ENCODE peak calls at places on chromosomes 16 and 17, in ten cellular contexts. J, Y, Z, T, I, B, M, N, X and D are unnamed samples.

GRCh38 chr17:30093463-30094147 is 23.0 kb upstream of the NSRP1 start:
- DNase-seq in J (peak), Y (peak), Z (peak), T (no peak), I (no peak), B (no peak), M (no peak), N (peak), X (peak), D (peak)

GRCh38 chr16:52574105-52574437 is 27.1 kb upstream of the TOX3 start:
- DNase-seq in J (no peak), Y (no peak), Z (no peak), T (no peak), I (no peak), B (no peak), M (no peak), N (no peak), X (no peak), D (no peak)

GRCh38 chr16:10992112-10992511 is 47.7 kb downstream of the CLEC16A start:
- DNase-seq in J (no peak), Y (no peak), Z (no peak), T (no peak), I (no peak), B (no peak), M (no peak), N (peak), X (no peak), D (no peak)

GRCh38 chr17:77371888-77372443 is 231.2 kb downstream of the SEC14L1 start:
- DNase-seq in J (no peak), Y (no peak), Z (no peak), T (no peak), I (no peak), B (no peak), M (no peak), N (no peak), X (no peak), D (no peak)

GRCh38 chr17:4104506-4104905 is 38.3 kb downstream of the ZZEF1 start:
- DNase-seq in J (no peak), Y (no peak), Z (no peak), T (no peak), I (no peak), B (no peak), M (no peak), N (no peak), X (no peak), D (no peak)

GRCh38 chr16:22005746-22006145 is 2.2 kb upstream of the MOSMO start:
- DNase-seq in J (no peak), Y (no peak), Z (no peak), T (no peak), I (no peak), B (no peak), M (no peak), N (no peak), X (no peak), D (no peak)

GRCh38 chr17:71398706-71399620 is 721.9 kb upstream of the SOX9 start:
- DNase-seq in J (no peak), Y (peak), Z (no peak), T (no peak), I (no peak), B (no peak), M (no peak), N (peak), X (no peak), D (no peak)

GRCh38 chr17:78278139-78278741 is 46.8 kb downstream of the TMEM235 start:
- DNase-seq in J (peak), Y (peak), Z (no peak), T (no peak), I (no peak), B (no peak), M (no peak), N (no peak), X (no peak), D (no peak)

GRCh38 chr17:33949100-33949499 is 306.0 kb upstream of the CCL2 start:
- DNase-seq in J (no peak), Y (peak), Z (peak), T (no peak), I (no peak), B (no peak), M (no peak), N (peak), X (no peak), D (no peak)

GRCh38 chr17:5619088-5619740 is 34.9 kb upstream of the NLRP1 start:
- DNase-seq in J (no peak), Y (no peak), Z (no peak), T (no peak), I (no peak), B (no peak), M (no peak), N (no peak), X (no peak), D (no peak)

GRCh38 chr16:85753976-85754375 is 3.1 kb upstream of the C16orf74 start:
- DNase-seq in J (peak), Y (no peak), Z (no peak), T (no peak), I (no peak), B (no peak), M (no peak), N (no peak), X (no peak), D (no peak)

GRCh38 chr16:88700636-88701482 is 5.3 kb downstream of the RNF166 start:
- DNase-seq in J (peak), Y (no peak), Z (no peak), T (peak), I (peak), B (peak), M (no peak), N (peak), X (no peak), D (peak)

GRCh38 chr16:88700322-88700635 is 5.9 kb downstream of the RNF166 start:
- DNase-seq in J (no peak), Y (no peak), Z (no peak), T (no peak), I (no peak), B (no peak), M (no peak), N (no peak), X (no peak), D (no peak)

GRCh38 chr16:88702364-88703210 is 3.6 kb downstream of the RNF166 start:
- DNase-seq in J (no peak), Y (no peak), Z (no peak), T (no peak), I (no peak), B (no peak), M (no peak), N (no peak), X (no peak), D (no peak)

GRCh38 chr16:88703486-88704309 is 2.5 kb downstream of the RNF166 start:
- DNase-seq in J (peak), Y (no peak), Z (no peak), T (no peak), I (no peak), B (no peak), M (no peak), N (no peak), X (no peak), D (no peak)

DNA sequence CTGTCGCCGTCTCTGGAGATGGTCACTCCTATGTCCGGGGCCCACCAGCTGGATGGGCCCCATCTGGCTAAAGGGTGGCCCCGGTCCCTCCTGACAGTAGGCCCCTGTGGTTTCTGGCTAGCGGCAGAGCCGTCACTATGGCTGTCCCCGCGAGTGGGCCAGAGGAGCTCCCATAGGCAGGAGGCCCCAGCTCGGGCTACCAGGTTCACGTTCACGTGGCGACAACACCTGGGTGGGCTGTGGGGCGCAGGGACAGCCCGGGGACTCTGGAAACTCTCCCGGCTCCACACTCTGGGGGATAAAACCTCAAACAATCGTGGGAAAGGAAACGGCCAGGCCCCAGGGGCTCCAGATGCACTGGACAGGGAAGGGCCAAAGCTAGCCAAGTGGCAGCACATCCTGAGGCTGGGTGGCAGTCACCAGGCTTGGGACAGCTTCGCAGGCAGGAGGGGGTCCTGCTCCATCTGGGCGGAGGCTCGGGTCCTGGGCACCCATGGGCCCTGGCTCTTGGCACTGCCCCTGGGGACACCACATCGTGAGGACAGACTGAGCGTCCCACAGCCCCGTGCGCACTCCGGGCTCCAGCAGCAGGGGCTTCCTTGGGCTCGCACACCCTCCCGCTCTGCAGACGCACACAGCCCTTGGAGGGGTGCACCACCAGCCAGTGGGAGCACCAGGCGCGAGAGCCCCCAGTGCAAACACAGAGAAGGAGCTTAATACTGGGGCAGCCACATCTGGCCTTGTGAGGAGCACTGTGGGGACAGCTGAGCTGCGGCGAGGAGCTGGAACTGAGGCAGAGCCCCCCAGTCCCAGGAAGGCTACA is 4.5 kb downstream of the RNF166 start:
- DNase-seq in J (no peak), Y (no peak), Z (no peak), T (no peak), I (no peak), B (no peak), M (no peak), N (no peak), X (no peak), D (no peak)
- H3K4me3 ChIP-seq in J (no peak), Y (no peak), Z (no peak), T (peak), I (no peak), B (no peak), M (no peak), N (no peak), X (no peak), D (no peak)

DNA sequence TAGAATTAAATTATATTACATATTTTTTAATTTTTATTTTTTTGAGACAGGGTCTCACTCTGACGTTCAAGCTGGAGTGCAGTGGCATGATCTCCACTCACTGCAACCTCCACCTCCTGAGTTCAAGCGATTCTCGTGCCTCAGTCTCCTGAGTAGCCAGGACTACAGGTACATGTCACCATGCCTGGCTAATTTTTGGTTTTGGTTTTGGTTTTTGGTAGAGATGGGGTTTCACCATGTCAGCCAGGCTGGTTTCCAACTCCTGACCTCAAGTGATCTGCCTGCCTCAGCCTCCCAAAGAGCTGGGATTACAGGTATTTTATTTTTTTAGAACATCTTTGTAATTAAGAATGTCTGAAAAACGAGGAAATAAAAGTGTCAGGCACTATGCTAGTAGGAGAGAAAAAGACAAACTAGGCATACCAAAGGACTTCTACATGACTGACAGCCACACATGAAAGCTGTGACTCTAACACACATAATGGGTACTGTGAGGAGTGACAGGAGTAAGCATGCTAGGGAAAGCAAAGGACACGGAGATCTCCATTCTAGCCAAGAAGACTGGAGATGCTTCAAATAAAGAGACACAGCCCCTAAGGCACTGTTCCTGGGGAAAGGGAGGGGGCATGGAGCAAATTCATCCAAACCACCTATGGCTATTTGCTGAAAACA is 7.3 kb downstream of the GNA13 start:
- DNase-seq in J (no peak), Y (peak), Z (no peak), T (no peak), I (no peak), B (no peak), M (no peak), N (no peak), X (no peak), D (no peak)
- TF ChIP-seq CTCF in J (no peak), Y (no peak), Z (no peak), T (no peak), I (no peak), B (no peak), M (no peak), N (no peak), X (no peak), D (no peak)

GRCh38 chr16:12258806-12259205 is 282.3 kb downstream of the SNX29 start:
- DNase-seq in J (no peak), Y (no peak), Z (no peak), T (no peak), I (no peak), B (no peak), M (no peak), N (no peak), X (no peak), D (no peak)

GRCh38 chr16:12255919-12256665 is 279.6 kb downstream of the SNX29 start:
- DNase-seq in J (no peak), Y (no peak), Z (no peak), T (no peak), I (no peak), B (no peak), M (no peak), N (no peak), X (no peak), D (no peak)

GRCh38 chr16:12255473-12255872 is 278.9 kb downstream of the SNX29 start:
- DNase-seq in J (no peak), Y (no peak), Z (no peak), T (no peak), I (no peak), B (no peak), M (no peak), N (peak), X (no peak), D (no peak)

GRCh38 chr16:12257926-12258561 is 281.5 kb downstream of the SNX29 start:
- DNase-seq in J (peak), Y (peak), Z (peak), T (no peak), I (no peak), B (no peak), M (no peak), N (no peak), X (no peak), D (no peak)

GRCh38 chr16:12256880-12257279 is 280.3 kb downstream of the SNX29 start:
- DNase-seq in J (no peak), Y (no peak), Z (no peak), T (no peak), I (no peak), B (no peak), M (no peak), N (no peak), X (no peak), D (no peak)
- H3K4me3 ChIP-seq in J (no peak), Y (no peak), Z (no peak), T (no peak), I (no peak), B (no peak), M (no peak), N (no peak), X (no peak), D (no peak)

GRCh38 chr17:27586203-27586701 is 44.7 kb upstream of the LGALS9 start:
- DNase-seq in J (no peak), Y (peak), Z (peak), T (no peak), I (no peak), B (no peak), M (peak), N (peak), X (no peak), D (peak)
- TF ChIP-seq CTCF in J (no peak), Y (no peak), Z (no peak), T (no peak), I (no peak), B (no peak), M (no peak), N (peak), X (no peak), D (no peak)

DNA sequence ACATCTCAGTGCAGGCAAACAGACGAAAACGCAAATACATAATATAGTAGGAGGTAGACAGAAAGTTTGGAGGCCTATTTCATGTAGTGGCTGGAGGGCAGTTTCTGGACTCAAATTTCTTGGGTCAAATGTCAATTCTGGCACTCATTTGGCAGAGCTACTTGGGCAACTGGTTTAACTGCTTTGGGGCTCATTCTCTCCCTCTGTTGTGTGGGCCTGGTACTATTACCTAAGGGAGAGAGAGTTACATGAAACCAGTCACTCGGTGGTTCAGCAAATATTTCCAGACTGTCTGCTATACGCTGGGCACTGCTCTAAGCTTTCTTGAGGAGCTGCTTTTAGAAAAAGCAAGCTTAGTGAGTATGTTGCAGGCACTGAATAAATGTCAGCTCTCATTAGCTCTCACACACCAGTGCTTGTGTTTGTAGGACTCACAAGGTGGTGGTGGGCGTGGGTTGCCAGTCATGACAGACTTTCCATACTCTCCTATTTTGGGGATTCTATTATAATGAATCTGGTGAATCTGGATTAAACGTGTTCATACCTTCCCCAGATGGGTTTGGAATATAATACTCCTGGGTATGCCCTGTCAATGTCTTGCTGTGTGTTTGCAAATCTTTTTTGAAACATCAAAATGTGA is 1.7 kb upstream of the SHISA9 start:
- DNase-seq in J (no peak), Y (peak), Z (no peak), T (no peak), I (no peak), B (no peak), M (no peak), N (no peak), X (no peak), D (no peak)
- H3K4me3 ChIP-seq in J (no peak), Y (peak), Z (no peak), T (no peak), I (no peak), B (no peak), M (no peak), N (no peak), X (no peak), D (no peak)